ENCODE peak calls at places on chromosomes 5 and 9, in six cellular contexts. N is HepG2, H is Panc1, L is GM12878, I is K562, J is SK-N-SH. Q is an unnamed sample.

GRCh38 chr5:113040672-113041071 is 64.1 kb downstream of the DCP2 start:
- DNase-seq in N (no peak), H (no peak), L (no peak), I (no peak), J (no peak), Q (no peak)

GRCh38 chr5:111242606-111243005 is 18.4 kb downstream of the CAMK4 start:
- DNase-seq in N (no peak), H (no peak), L (no peak), I (no peak), J (no peak), Q (no peak)

GRCh38 chr5:10533218-10533617 is 30.7 kb upstream of the ANKRD33B start:
- DNase-seq in N (no peak), H (no peak), L (no peak), I (peak; percentile 30), J (no peak), Q (no peak)

GRCh38 chr5:103466494-103466893 is 96.1 kb downstream of the NUDT12 start:
- DNase-seq in N (no peak), H (no peak), L (no peak), I (no peak), J (no peak), Q (no peak)

GRCh38 chr9:134521817-134522501 is 119.6 kb upstream of the COL5A1 start:
- DNase-seq in N (no peak), H (no peak), L (no peak), I (no peak), J (no peak), Q (no peak)

GRCh38 chr9:115015018-115015635 is 84.7 kb upstream of the TNFSF8 start:
- DNase-seq in N (peak; percentile 7), H (no peak), L (no peak), I (peak; percentile 23), J (peak; percentile 48), Q (peak; percentile 40)

GRCh38 chr5:163963881-163964280 is 458.5 kb downstream of the MAT2B start:
- DNase-seq in N (no peak), H (no peak), L (no peak), I (no peak), J (no peak), Q (no peak)

GRCh38 chr5:93294184-93294583 is 286.8 kb downstream of the NR2F1-AS1 start:
- DNase-seq in N (no peak), H (no peak), L (no peak), I (no peak), J (no peak), Q (no peak)

GRCh38 chr9:11159318-11159862 is 546.6 kb upstream of the PTPRD start:
- DNase-seq in N (no peak), H (no peak), L (no peak), I (no peak), J (no peak), Q (no peak)

GRCh38 chr5:154198611-154199230 is 8.2 kb downstream of the GALNT10 start:
- DNase-seq in N (peak; percentile 70), H (peak; percentile 80), L (no peak), I (no peak), J (no peak), Q (no peak)

GRCh38 chr9:127183814-127184582 is 61.6 kb upstream of the ANGPTL2 start:
- DNase-seq in N (no peak), H (no peak), L (peak; percentile 95), I (no peak), J (no peak), Q (no peak)

GRCh38 chr9:76516350-76516749 is 57.4 kb downstream of the GCNT1 start:
- DNase-seq in N (no peak), H (no peak), L (no peak), I (no peak), J (no peak), Q (no peak)

GRCh38 chr5:39668980-39669379 is 244.2 kb upstream of the DAB2 start:
- DNase-seq in N (no peak), H (no peak), L (no peak), I (peak; percentile 20), J (peak; percentile 17), Q (no peak)

GRCh38 chr9:93007529-93008058 is 50.9 kb upstream of the SUSD3 start:
- DNase-seq in N (no peak), H (no peak), L (no peak), I (no peak), J (peak; percentile 76), Q (no peak)

GRCh38 chr9:36433386-36433785 is 33.3 kb upstream of the RNF38 start:
- DNase-seq in N (no peak), H (no peak), L (no peak), I (no peak), J (no peak), Q (no peak)

GRCh38 chr9:35285731-35286130 is 123.9 kb downstream of the UNC13B start:
- DNase-seq in N (no peak), H (no peak), L (no peak), I (no peak), J (no peak), Q (no peak)

GRCh38 chr9:78103971-78104433 is 72.4 kb upstream of the GNAQ start:
- DNase-seq in N (no peak), H (no peak), L (no peak), I (no peak), J (no peak), Q (no peak)

GRCh38 chr9:36597412-36598178 is 24.9 kb downstream of the MELK start:
- DNase-seq in N (peak; percentile 58), H (no peak), L (no peak), I (no peak), J (peak; percentile 51), Q (peak; percentile 32)

GRCh38 chr9:93918071-93918470 is 37.1 kb downstream of the BARX1 start:
- DNase-seq in N (no peak), H (no peak), L (no peak), I (no peak), J (no peak), Q (no peak)

GRCh38 chr5:136235316-136235715 is 42.4 kb upstream of the SMIM32 start:
- DNase-seq in N (no peak), H (no peak), L (no peak), I (no peak), J (no peak), Q (no peak)

GRCh38 chr5:11050596-11051304 is 289.7 kb upstream of the DAP start:
- DNase-seq in N (no peak), H (no peak), L (no peak), I (no peak), J (no peak), Q (no peak)

GRCh38 chr9:24932785-24933184 is 387.1 kb upstream of the IZUMO3 start:
- DNase-seq in N (no peak), H (no peak), L (no peak), I (no peak), J (no peak), Q (no peak)

GRCh38 chr5:179274321-179275315 is 70.6 kb downstream of the ADAMTS2 start:
- DNase-seq in N (no peak), H (no peak), L (no peak), I (peak; percentile 24), J (peak; percentile 70), Q (no peak)

GRCh38 chr5:77937015-77937908 is 161.1 kb upstream of the TBCA start:
- DNase-seq in N (no peak), H (no peak), L (peak; percentile 52), I (no peak), J (no peak), Q (no peak)

GRCh38 chr5:77936365-77936693 is 160.2 kb upstream of the TBCA start:
- DNase-seq in N (no peak), H (no peak), L (no peak), I (no peak), J (no peak), Q (no peak)

GRCh38 chr5:77935516-77936364 is 159.6 kb upstream of the TBCA start:
- DNase-seq in N (no peak), H (no peak), L (peak; percentile 44), I (no peak), J (no peak), Q (no peak)
- TF ChIP-seq SIN3A in N (no peak), H (no peak), L (no peak), I (no peak), J (no peak), Q (no peak)

GRCh38 chr9:22002038-22002437 is 7.1 kb downstream of the CDKN2B start:
- DNase-seq in N (no peak), H (no peak), L (no peak), I (no peak), J (no peak), Q (no peak)

GRCh38 chr9:22008662-22009562 is at the start of gene CDKN2B:
- DNase-seq in N (peak; percentile 85), H (no peak), L (no peak), I (no peak), J (peak; percentile 97), Q (peak; percentile 80)

GRCh38 chr9:22005083-22005699 is 3.9 kb downstream of the CDKN2B start:
- DNase-seq in N (no peak), H (no peak), L (no peak), I (no peak), J (peak; percentile 21), Q (no peak)

GRCh38 chr9:22009563-22009867 is 410 bp upstream of the CDKN2B start:
- DNase-seq in N (no peak), H (no peak), L (no peak), I (no peak), J (no peak), Q (no peak)

GRCh38 chr9:22005700-22006605 is 3.2 kb downstream of the CDKN2B start:
- DNase-seq in N (no peak), H (no peak), L (no peak), I (no peak), J (peak; percentile 21), Q (no peak)
- TF ChIP-seq SIN3A in N (no peak), H (no peak), L (no peak), I (no peak), J (no peak), Q (no peak)

GRCh38 chr5:6328173-6328572 is 50.2 kb downstream of the MED10 start:
- DNase-seq in N (peak; percentile 12), H (no peak), L (no peak), I (peak; percentile 44), J (no peak), Q (no peak)
- TF ChIP-seq SIN3A in N (no peak), H (no peak), L (no peak), I (no peak), J (no peak), Q (no peak)

GRCh38 chr9:88593537-88594185 is 58.7 kb downstream of the NXNL2 start:
- DNase-seq in N (peak; percentile 46), H (peak; percentile 2), L (peak; percentile 20), I (peak; percentile 35), J (peak; percentile 62), Q (peak; percentile 34)
- TF ChIP-seq SIN3A in N (no peak), H (no peak), L (no peak), I (no peak), J (no peak), Q (no peak)